ENCODE peak calls at places on chromosomes 3 and 15, in nine cellular contexts. M is PC-9, Y is neural crest cell, O is MM.1S, C is thoracic aorta, Z is AG09309, L is AG10803, J is HL-60, G is cardiac fibroblast. R is an unnamed sample.
A peak's percentile ranks its signal among the peaks of the same experiment; 100 is the strongest.

GRCh38 chr3:100042144-100042543 is 72.2 kb downstream of the FILIP1L start:
- DNase-seq in M (peak; percentile 46), Y (no peak), O (no peak), C (no peak), Z (peak; percentile 91), L (peak; percentile 90), J (no peak), G (peak; percentile 96), R (no peak)

GRCh38 chr15:68791431-68792283 is 29.0 kb downstream of the ANP32A start:
- DNase-seq in M (no peak), Y (no peak), O (peak; percentile 68), C (no peak), Z (no peak), L (no peak), J (peak; percentile 52), G (no peak), R (no peak)

GRCh38 chr3:184765730-184766074 is 46.3 kb upstream of the VPS8 start:
- DNase-seq in M (peak; percentile 60), Y (no peak), O (no peak), C (no peak), Z (no peak), L (peak; percentile 44), J (no peak), G (no peak), R (no peak)

GRCh38 chr15:40438712-40439111 is 2.0 kb upstream of the BAHD1 start:
- DNase-seq in M (no peak), Y (no peak), O (no peak), C (no peak), Z (no peak), L (no peak), J (no peak), G (no peak), R (no peak)

GRCh38 chr3:130906374-130906995 is 12.6 kb downstream of the ATP2C1 start:
- DNase-seq in M (no peak), Y (no peak), O (no peak), C (no peak), Z (peak; percentile 48), L (no peak), J (no peak), G (peak; percentile 61), R (no peak)

GRCh38 chr3:193593666-193594025 is 638 bp downstream of the OPA1 start:
- DNase-seq in M (no peak), Y (no peak), O (peak; percentile 35), C (no peak), Z (no peak), L (peak; percentile 11), J (no peak), G (peak; percentile 36), R (no peak)

GRCh38 chr15:77145370-77145769 is 74.5 kb upstream of the TSPAN3 start:
- DNase-seq in M (no peak), Y (no peak), O (no peak), C (no peak), Z (no peak), L (no peak), J (no peak), G (no peak), R (no peak)

GRCh38 chr3:61454806-61455205 is 106.6 kb upstream of the PTPRG start:
- DNase-seq in M (no peak), Y (no peak), O (no peak), C (no peak), Z (no peak), L (no peak), J (no peak), G (no peak), R (no peak)

GRCh38 chr3:141202682-141203081 is 28.9 kb upstream of the PXYLP1 start:
- DNase-seq in M (no peak), Y (no peak), O (no peak), C (no peak), Z (no peak), L (no peak), J (no peak), G (no peak), R (no peak)

GRCh38 chr15:90162956-90163355 is 38.2 kb upstream of the SEMA4B start:
- DNase-seq in M (no peak), Y (no peak), O (no peak), C (no peak), Z (no peak), L (no peak), J (no peak), G (no peak), R (no peak)

GRCh38 chr15:90165157-90165556 is 36.0 kb upstream of the SEMA4B start:
- DNase-seq in M (no peak), Y (no peak), O (no peak), C (no peak), Z (no peak), L (no peak), J (no peak), G (no peak), R (no peak)

GRCh38 chr15:90167121-90167520 is 34.0 kb upstream of the SEMA4B start:
- DNase-seq in M (no peak), Y (no peak), O (no peak), C (no peak), Z (no peak), L (no peak), J (no peak), G (no peak), R (no peak)

GRCh38 chr15:90161946-90162345 is 39.2 kb upstream of the SEMA4B start:
- DNase-seq in M (no peak), Y (no peak), O (peak; percentile 51), C (no peak), Z (no peak), L (no peak), J (peak; percentile 47), G (no peak), R (no peak)

DNA sequence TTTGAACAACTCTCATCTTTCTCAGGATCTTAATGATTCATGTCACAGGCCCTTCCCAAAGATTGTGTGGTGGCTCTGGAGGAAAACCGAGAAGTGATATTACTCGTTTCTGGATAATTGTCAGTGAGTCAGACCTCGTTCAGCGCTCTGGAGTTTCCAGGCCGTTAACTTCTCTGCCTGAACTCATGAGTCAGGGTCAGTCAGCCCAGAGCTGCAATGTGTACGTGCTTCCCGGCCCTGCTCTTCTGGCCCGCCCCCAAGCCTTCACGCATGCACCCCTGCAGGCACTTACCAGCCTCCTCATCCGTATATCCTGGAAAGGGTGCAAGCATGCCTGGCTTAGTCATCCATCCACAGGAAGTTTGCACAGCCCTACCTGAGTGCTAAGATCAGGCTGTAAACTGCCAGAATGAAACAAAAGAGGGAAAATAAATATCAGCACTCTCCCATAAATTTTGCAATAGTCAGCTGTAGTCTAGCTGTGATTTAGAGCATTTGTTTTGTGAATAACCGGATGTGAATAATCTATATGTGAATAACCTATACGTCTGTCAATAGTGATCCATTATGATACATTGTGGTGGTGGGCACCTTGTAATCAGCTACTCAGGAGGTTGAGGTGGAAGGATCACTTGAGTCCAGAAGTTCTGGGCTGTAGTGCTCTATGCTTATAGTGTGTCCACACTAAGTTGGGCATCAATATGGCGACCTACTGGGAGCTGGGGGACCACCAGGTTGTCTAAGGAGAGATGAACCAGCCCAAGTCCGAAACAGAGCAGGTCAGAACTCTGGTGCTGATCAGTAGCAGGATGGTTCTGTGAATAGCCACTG is 35.3 kb upstream of the SEMA4B start:
- DNase-seq in M (peak; percentile 96), Y (no peak), O (no peak), C (peak; percentile 71), Z (peak; percentile 95), L (peak; percentile 96), J (no peak), G (peak; percentile 98), R (no peak)
- TF ChIP-seq CTCF in M (no peak), Y (no peak), O (no peak), C (no peak), Z (no peak), L (no peak), J (no peak), G (no peak), R (no peak)

GRCh38 chr15:80991446-80991845 is 1.8 kb upstream of the MESD start:
- DNase-seq in M (no peak), Y (no peak), O (peak; percentile 47), C (no peak), Z (no peak), L (peak; percentile 75), J (peak; percentile 70), G (peak; percentile 93), R (no peak)
- TF ChIP-seq CTCF in M (no peak), Y (no peak), O (peak; percentile 23), C (no peak), Z (peak; percentile 18), L (peak; percentile 38), J (no peak), G (peak; percentile 12), R (no peak)

GRCh38 chr3:158743280-158743663 is 11.0 kb upstream of the RARRES1 start:
- DNase-seq in M (no peak), Y (no peak), O (no peak), C (no peak), Z (no peak), L (no peak), J (no peak), G (no peak), R (no peak)
- TF ChIP-seq CTCF in M (no peak), Y (no peak), O (no peak), C (no peak), Z (no peak), L (no peak), J (no peak), G (no peak), R (no peak)

DNA sequence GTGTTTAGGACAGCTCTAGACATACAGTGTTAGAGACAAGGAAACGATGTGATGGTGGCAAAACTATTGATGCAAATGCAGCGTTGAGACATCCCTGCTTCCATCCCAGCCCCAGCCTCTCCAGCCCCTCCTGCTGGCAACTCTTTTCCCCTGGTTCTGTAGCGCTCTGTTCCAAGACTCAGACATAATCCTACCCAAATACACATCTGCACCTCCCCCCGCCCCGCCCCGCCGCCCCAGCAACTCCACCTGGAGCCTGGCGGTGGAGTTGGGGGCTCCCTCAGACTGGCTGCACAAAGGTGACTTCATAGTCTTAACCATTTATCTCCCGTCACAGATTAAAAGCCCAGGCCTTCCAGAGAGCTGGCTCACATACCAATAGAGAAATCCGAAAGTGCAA is 7.2 kb upstream of the SEC22A start:
- DNase-seq in M (no peak), Y (peak; percentile 26), O (no peak), C (no peak), Z (no peak), L (peak; percentile 11), J (no peak), G (peak; percentile 29), R (peak; percentile 56)
- TF ChIP-seq CTCF in M (no peak), Y (peak; percentile 54), O (no peak), C (no peak), Z (peak; percentile 31), L (peak; percentile 49), J (no peak), G (peak; percentile 46), R (no peak)

DNA sequence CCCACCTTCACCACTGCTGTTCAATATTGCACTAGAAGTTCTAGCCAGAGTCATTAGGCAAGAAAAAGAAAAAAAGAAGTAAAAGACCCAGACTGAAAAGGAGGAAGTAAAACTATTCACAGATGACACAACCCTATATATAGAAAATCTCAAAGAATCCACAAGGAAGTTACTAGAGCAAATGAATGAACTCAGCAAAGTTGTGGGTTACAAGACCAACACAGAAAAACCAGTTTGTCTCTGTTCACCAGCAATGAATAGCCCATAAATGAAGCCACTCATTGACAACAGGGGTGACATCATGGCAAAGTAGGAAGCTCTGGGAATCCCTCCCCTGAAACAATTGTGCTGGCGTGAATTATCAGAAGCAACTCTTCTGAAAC is 4.6 kb downstream of the CFAP100 start:
- DNase-seq in M (peak; percentile 23), Y (no peak), O (peak; percentile 71), C (no peak), Z (no peak), L (no peak), J (peak; percentile 4), G (no peak), R (no peak)
- TF ChIP-seq CTCF in M (no peak), Y (no peak), O (no peak), C (no peak), Z (no peak), L (no peak), J (no peak), G (no peak), R (no peak)

R was measured in endothelial cell.